ENCODE peak calls at places on chromosomes 12 and 14, in four cellular contexts. One of them, this sample, is unnamed.

GRCh38 chr14:90522585-90523191 is 125.9 kb downstream of the CALM1 start:
- DNase-seq in tibial nerve: no peak
- DNase-seq in sigmoid colon: peak; percentile 95
- DNase-seq in stomach: peak; percentile 67
- DNase-seq in this sample: peak; percentile 70

GRCh38 chr12:2414810-2415567 is 362.2 kb downstream of the CACNA1C start:
- DNase-seq in tibial nerve: no peak
- DNase-seq in sigmoid colon: peak; percentile 65
- DNase-seq in stomach: no peak
- DNase-seq in this sample: no peak

GRCh38 chr12:57772429-57773322 is at the start of gene EEF1AKMT3:
- DNase-seq in tibial nerve: peak; percentile 46
- DNase-seq in sigmoid colon: peak; percentile 83
- DNase-seq in stomach: peak; percentile 70
- DNase-seq in this sample: peak; percentile 74

GRCh38 chr12:25994252-25994651 is 35.8 kb downstream of the RASSF8 start:
- DNase-seq in tibial nerve: no peak
- DNase-seq in sigmoid colon: no peak
- DNase-seq in stomach: no peak
- DNase-seq in this sample: no peak

GRCh38 chr14:61678966-61679365 is 16.3 kb upstream of the HIF1A start:
- DNase-seq in tibial nerve: no peak
- DNase-seq in sigmoid colon: no peak
- DNase-seq in stomach: no peak
- DNase-seq in this sample: no peak

GRCh38 chr12:110249105-110249504 is 31.9 kb upstream of the ATP2A2 start:
- DNase-seq in tibial nerve: peak; percentile 20
- DNase-seq in sigmoid colon: no peak
- DNase-seq in stomach: no peak
- DNase-seq in this sample: no peak

GRCh38 chr12:66144796-66145754 is 14.5 kb upstream of the LLPH start:
- DNase-seq in tibial nerve: peak; percentile 79
- DNase-seq in sigmoid colon: peak; percentile 69
- DNase-seq in stomach: peak; percentile 65
- DNase-seq in this sample: no peak

GRCh38 chr12:26276709-26277108 is 81.3 kb downstream of the SSPN start:
- DNase-seq in tibial nerve: no peak
- DNase-seq in sigmoid colon: no peak
- DNase-seq in stomach: no peak
- DNase-seq in this sample: no peak

GRCh38 chr14:24052656-24053547 is 1.1 kb downstream of the CARMIL3 start:
- DNase-seq in tibial nerve: no peak
- DNase-seq in sigmoid colon: no peak
- DNase-seq in stomach: no peak
- DNase-seq in this sample: no peak

GRCh38 chr12:6346942-6347341 is 5.1 kb upstream of the TNFRSF1A start:
- DNase-seq in tibial nerve: no peak
- DNase-seq in sigmoid colon: no peak
- DNase-seq in stomach: no peak
- DNase-seq in this sample: no peak

GRCh38 chr12:6346235-6346832 is 4.5 kb upstream of the TNFRSF1A start:
- DNase-seq in tibial nerve: no peak
- DNase-seq in sigmoid colon: no peak
- DNase-seq in stomach: no peak
- DNase-seq in this sample: no peak

GRCh38 chr12:6347367-6348338 is 5.8 kb upstream of the TNFRSF1A start:
- DNase-seq in tibial nerve: peak; percentile 77
- DNase-seq in sigmoid colon: peak; percentile 84
- DNase-seq in stomach: peak; percentile 83
- DNase-seq in this sample: peak; percentile 82

GRCh38 chr12:6343518-6343917 is 1.6 kb upstream of the TNFRSF1A start:
- DNase-seq in tibial nerve: no peak
- DNase-seq in sigmoid colon: no peak
- DNase-seq in stomach: no peak
- DNase-seq in this sample: no peak

GRCh38 chr12:6345319-6346071 is 3.6 kb upstream of the TNFRSF1A start:
- DNase-seq in tibial nerve: no peak
- DNase-seq in sigmoid colon: no peak
- DNase-seq in stomach: peak; percentile 57
- DNase-seq in this sample: peak; percentile 76
- H3K4me1 ChIP-seq in tibial nerve: peaks cover 4% of the 10 kb centered on the region
- H3K4me1 ChIP-seq in sigmoid colon: peaks cover 24% of the 10 kb centered on the region
- H3K4me1 ChIP-seq in stomach: peaks cover 57% of the 10 kb centered on the region
- H3K4me1 ChIP-seq in this sample: peaks cover 29% of the 10 kb centered on the region

GRCh38 chr14:100361626-100362025 is 38.5 kb downstream of the SLC25A47 start:
- DNase-seq in tibial nerve: no peak
- DNase-seq in sigmoid colon: no peak
- DNase-seq in stomach: no peak
- DNase-seq in this sample: no peak
- H3K27me3 ChIP-seq in tibial nerve: no peaks in the 10 kb centered on the region
- H3K27me3 ChIP-seq in sigmoid colon: no peaks in the 10 kb centered on the region
- H3K27me3 ChIP-seq in stomach: no peaks in the 10 kb centered on the region
- H3K27me3 ChIP-seq in this sample: no peaks in the 10 kb centered on the region

GRCh38 chr14:100406505-100407131 is 83.5 kb downstream of the SLC25A47 start:
- DNase-seq in tibial nerve: peak; percentile 12
- DNase-seq in sigmoid colon: no peak
- DNase-seq in stomach: peak; percentile 46
- DNase-seq in this sample: no peak
- TF ChIP-seq EP300 in tibial nerve: no peak
- TF ChIP-seq EP300 in sigmoid colon: no peak
- TF ChIP-seq EP300 in stomach: no peak
- TF ChIP-seq EP300 in this sample: no peak

GRCh38 chr12:64673490-64674169 is 63.3 kb downstream of the RASSF3 start:
- DNase-seq in tibial nerve: no peak
- DNase-seq in sigmoid colon: no peak
- DNase-seq in stomach: no peak
- DNase-seq in this sample: no peak

GRCh38 chr12:64675795-64676194 is 65.5 kb downstream of the RASSF3 start:
- DNase-seq in tibial nerve: no peak
- DNase-seq in sigmoid colon: peak; percentile 83
- DNase-seq in stomach: peak; percentile 73
- DNase-seq in this sample: no peak

GRCh38 chr12:64672925-64673409 is 62.7 kb downstream of the RASSF3 start:
- DNase-seq in tibial nerve: no peak
- DNase-seq in sigmoid colon: peak; percentile 73
- DNase-seq in stomach: peak; percentile 84
- DNase-seq in this sample: peak; percentile 85

GRCh38 chr12:64671682-64672081 is 61.4 kb downstream of the RASSF3 start:
- DNase-seq in tibial nerve: no peak
- DNase-seq in sigmoid colon: no peak
- DNase-seq in stomach: no peak
- DNase-seq in this sample: no peak

DNA sequence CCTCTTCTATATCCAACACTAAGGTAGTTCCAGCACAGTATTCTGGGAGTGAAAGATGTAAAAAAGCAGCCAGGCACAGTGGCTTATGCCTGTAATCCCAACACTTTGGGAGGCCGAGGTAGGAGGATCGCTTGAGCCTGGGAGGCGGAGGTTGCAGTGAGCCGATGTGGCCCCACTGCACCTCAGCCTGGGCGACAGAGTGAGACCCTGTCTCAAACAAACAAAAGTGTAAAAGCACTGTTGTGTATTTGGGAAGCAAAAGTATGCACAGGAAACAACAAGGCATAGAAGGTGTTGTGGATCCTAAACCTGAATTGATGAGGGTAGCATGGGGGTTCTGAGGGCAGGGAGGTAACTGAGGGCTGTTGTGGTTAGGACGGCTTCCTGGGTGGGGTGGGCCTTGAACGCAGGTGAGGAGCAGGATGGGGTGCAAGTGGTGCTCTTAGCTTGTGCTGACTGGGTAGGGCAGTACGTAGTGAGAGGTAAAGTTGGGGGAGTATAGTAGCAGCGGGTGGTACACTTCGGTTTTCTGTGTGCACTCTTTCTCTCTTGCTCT is 64.2 kb downstream of the RASSF3 start:
- DNase-seq in tibial nerve: no peak
- DNase-seq in sigmoid colon: no peak
- DNase-seq in stomach: no peak
- DNase-seq in this sample: no peak
- H3K4me1 ChIP-seq in tibial nerve: no peaks in the 10 kb centered on the region
- H3K4me1 ChIP-seq in sigmoid colon: peaks cover 88% of the 10 kb centered on the region
- H3K4me1 ChIP-seq in stomach: peaks cover 98% of the 10 kb centered on the region
- H3K4me1 ChIP-seq in this sample: peaks cover 28% of the 10 kb centered on the region

GRCh38 chr12:212799-213526 is 994 bp downstream of the SLC6A12 start:
- DNase-seq in tibial nerve: peak; percentile 26
- DNase-seq in sigmoid colon: no peak
- DNase-seq in stomach: peak; percentile 46
- DNase-seq in this sample: peak; percentile 39

GRCh38 chr12:212383-212798 is 1.6 kb downstream of the SLC6A12 start:
- DNase-seq in tibial nerve: no peak
- DNase-seq in sigmoid colon: no peak
- DNase-seq in stomach: no peak
- DNase-seq in this sample: no peak

GRCh38 chr12:211639-212382 is 2.1 kb downstream of the SLC6A12 start:
- DNase-seq in tibial nerve: no peak
- DNase-seq in sigmoid colon: no peak
- DNase-seq in stomach: no peak
- DNase-seq in this sample: no peak

GRCh38 chr12:213527-213932 is 427 bp downstream of the SLC6A12 start:
- DNase-seq in tibial nerve: no peak
- DNase-seq in sigmoid colon: no peak
- DNase-seq in stomach: no peak
- DNase-seq in this sample: no peak

DNA sequence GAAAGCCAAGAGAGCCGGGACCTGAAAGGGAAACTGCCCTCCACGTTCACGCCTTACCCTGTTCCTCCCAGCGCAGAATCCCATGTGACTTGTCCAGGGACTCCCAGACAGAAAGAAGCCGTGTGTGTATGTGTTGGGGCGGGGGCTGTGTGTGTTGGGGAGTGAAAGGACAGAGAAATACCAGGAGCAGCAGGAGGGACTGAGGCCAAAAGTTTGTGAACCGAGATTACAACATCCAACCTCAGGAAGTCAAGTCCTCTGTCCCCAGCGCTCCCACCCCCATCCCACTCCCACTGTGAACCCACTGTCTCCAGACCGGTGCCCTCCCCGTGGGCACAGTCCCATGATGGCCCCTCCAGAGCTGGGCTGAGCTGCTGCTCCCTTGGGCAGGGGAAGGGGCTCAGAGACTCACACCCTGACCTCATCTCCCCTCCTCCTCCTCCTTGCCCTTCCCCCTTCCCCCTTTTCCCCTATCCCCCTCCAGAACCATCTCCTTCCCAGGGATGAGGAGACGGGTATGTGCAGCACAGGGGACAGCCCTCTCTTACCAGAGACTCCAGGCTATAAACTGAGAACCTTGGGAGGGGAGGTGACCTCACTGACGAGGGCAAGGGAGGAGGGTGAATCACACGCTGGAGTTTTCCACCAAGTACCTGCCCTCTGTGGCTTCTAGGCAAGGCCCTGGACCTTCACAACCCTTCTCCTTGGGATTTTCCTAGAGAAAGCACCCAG is at the start of gene SLC6A12:
- DNase-seq in tibial nerve: no peak
- DNase-seq in sigmoid colon: no peak
- DNase-seq in stomach: no peak
- DNase-seq in this sample: no peak
- H3K27me3 ChIP-seq in tibial nerve: no peaks in the 10 kb centered on the region
- H3K27me3 ChIP-seq in sigmoid colon: peaks cover 61% of the 10 kb centered on the region
- H3K27me3 ChIP-seq in stomach: peaks cover 72% of the 10 kb centered on the region
- H3K27me3 ChIP-seq in this sample: no peaks in the 10 kb centered on the region

GRCh38 chr12:51972849-51973273 is 21.4 kb downstream of the ACVR1B start:
- DNase-seq in tibial nerve: peak; percentile 35
- DNase-seq in sigmoid colon: peak; percentile 75
- DNase-seq in stomach: peak; percentile 44
- DNase-seq in this sample: peak; percentile 46
- TF ChIP-seq EP300 in tibial nerve: peak; percentile 79
- TF ChIP-seq EP300 in sigmoid colon: no peak
- TF ChIP-seq EP300 in stomach: no peak
- TF ChIP-seq EP300 in this sample: no peak

DNA sequence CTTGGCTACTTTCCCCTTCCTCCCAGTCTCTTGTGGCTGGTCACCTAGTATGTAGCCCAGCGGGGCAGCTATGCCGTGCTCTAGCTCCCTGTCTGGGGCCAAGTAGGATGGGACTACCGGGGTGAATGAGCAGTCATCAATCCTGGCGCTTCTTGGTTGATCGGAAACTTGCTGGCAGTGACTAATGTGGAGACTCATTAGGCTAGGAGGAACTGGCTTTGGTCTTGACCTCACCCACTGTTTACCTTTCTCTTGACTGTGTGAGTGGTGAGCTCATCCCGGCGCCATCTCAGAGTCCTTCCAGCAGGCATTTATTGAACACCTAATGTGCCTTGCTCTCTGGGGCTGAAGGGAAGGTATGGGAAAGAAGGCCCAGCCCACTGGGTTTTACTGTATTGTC is 16.0 kb downstream of the PLEKHG3 start:
- DNase-seq in tibial nerve: no peak
- DNase-seq in sigmoid colon: peak; percentile 64
- DNase-seq in stomach: peak; percentile 54
- DNase-seq in this sample: no peak
- H3K4me1 ChIP-seq in tibial nerve: no peaks in the 10 kb centered on the region
- H3K4me1 ChIP-seq in sigmoid colon: peaks cover 100% of the 10 kb centered on the region
- H3K4me1 ChIP-seq in stomach: peaks cover 98% of the 10 kb centered on the region
- H3K4me1 ChIP-seq in this sample: peaks cover 42% of the 10 kb centered on the region

GRCh38 chr12:132261328-132262138 is 67.9 kb downstream of the GALNT9 start:
- DNase-seq in tibial nerve: no peak
- DNase-seq in sigmoid colon: no peak
- DNase-seq in stomach: no peak
- DNase-seq in this sample: no peak
- H3K27me3 ChIP-seq in tibial nerve: no peaks in the 10 kb centered on the region
- H3K27me3 ChIP-seq in sigmoid colon: peaks cover 11% of the 10 kb centered on the region
- H3K27me3 ChIP-seq in stomach: peaks cover 83% of the 10 kb centered on the region
- H3K27me3 ChIP-seq in this sample: no peaks in the 10 kb centered on the region

GRCh38 chr14:73764881-73765280 is 50.7 kb upstream of the PNMA1 start:
- DNase-seq in tibial nerve: peak; percentile 68
- DNase-seq in sigmoid colon: peak; percentile 86
- DNase-seq in stomach: peak; percentile 83
- DNase-seq in this sample: peak; percentile 60
- TF ChIP-seq EP300 in tibial nerve: peak; percentile 71
- TF ChIP-seq EP300 in sigmoid colon: no peak
- TF ChIP-seq EP300 in stomach: no peak
- TF ChIP-seq EP300 in this sample: no peak